ENCODE peak calls at places on chromosomes 12 and 14, in ten cellular contexts. One of them, this sample, is unnamed.

GRCh38 chr12:98456583-98457573 is 58.5 kb upstream of the TMPO start:
- DNase-seq in activated CD8-positive, alpha-beta T cell treated with anti-CD3 and anti-CD28 coated beads for 36 hours: peak; percentile 54
- DNase-seq in stimulated activated CD4-positive, alpha-beta T cell treated with anti-CD3 and anti-CD28 coated beads, Interleukin-2, amount 100 ng/mL, for 48 hours: peak; percentile 23
- DNase-seq in cardiac muscle cell: peak; percentile 71
- DNase-seq in ACHN: peak; percentile 69
- DNase-seq in NB4: peak; percentile 90
- DNase-seq in cortex of kidney: no peak
- DNase-seq in right atrium auricular region: no peak
- DNase-seq in bronchial epithelial cell: no peak
- DNase-seq in GM04504: no peak
- DNase-seq in this sample: no peak

GRCh38 chr12:57909611-57910010 is 31.8 kb upstream of the ATP23 start:
- DNase-seq in cardiac muscle cell: no peak
- DNase-seq in stimulated activated CD4-positive, alpha-beta T cell treated with anti-CD3 and anti-CD28 coated beads, Interleukin-2, amount 100 ng/mL, for 48 hours: no peak
- DNase-seq in bronchial epithelial cell: no peak
- DNase-seq in ACHN: no peak
- DNase-seq in right atrium auricular region: no peak
- DNase-seq in activated CD8-positive, alpha-beta T cell treated with anti-CD3 and anti-CD28 coated beads for 36 hours: no peak
- DNase-seq in GM04504: no peak
- DNase-seq in NB4: no peak
- DNase-seq in cortex of kidney: no peak
- DNase-seq in this sample: no peak

GRCh38 chr12:89907659-89908058 is 199.0 kb upstream of the ATP2B1 start:
- DNase-seq in NB4: no peak
- DNase-seq in cortex of kidney: no peak
- DNase-seq in right atrium auricular region: no peak
- DNase-seq in stimulated activated CD4-positive, alpha-beta T cell treated with anti-CD3 and anti-CD28 coated beads, Interleukin-2, amount 100 ng/mL, for 48 hours: no peak
- DNase-seq in activated CD8-positive, alpha-beta T cell treated with anti-CD3 and anti-CD28 coated beads for 36 hours: no peak
- DNase-seq in bronchial epithelial cell: no peak
- DNase-seq in ACHN: no peak
- DNase-seq in GM04504: no peak
- DNase-seq in cardiac muscle cell: no peak
- DNase-seq in this sample: no peak

GRCh38 chr12:48021485-48022179 is 17.4 kb upstream of the COL2A1 start:
- DNase-seq in stimulated activated CD4-positive, alpha-beta T cell treated with anti-CD3 and anti-CD28 coated beads, Interleukin-2, amount 100 ng/mL, for 48 hours: no peak
- DNase-seq in cortex of kidney: no peak
- DNase-seq in NB4: no peak
- DNase-seq in activated CD8-positive, alpha-beta T cell treated with anti-CD3 and anti-CD28 coated beads for 36 hours: no peak
- DNase-seq in bronchial epithelial cell: no peak
- DNase-seq in cardiac muscle cell: no peak
- DNase-seq in ACHN: no peak
- DNase-seq in GM04504: no peak
- DNase-seq in right atrium auricular region: no peak
- DNase-seq in this sample: no peak

GRCh38 chr12:77725611-77726010 is 105.1 kb upstream of the NAV3 start:
- DNase-seq in stimulated activated CD4-positive, alpha-beta T cell treated with anti-CD3 and anti-CD28 coated beads, Interleukin-2, amount 100 ng/mL, for 48 hours: no peak
- DNase-seq in activated CD8-positive, alpha-beta T cell treated with anti-CD3 and anti-CD28 coated beads for 36 hours: no peak
- DNase-seq in NB4: no peak
- DNase-seq in cardiac muscle cell: no peak
- DNase-seq in ACHN: no peak
- DNase-seq in right atrium auricular region: no peak
- DNase-seq in cortex of kidney: no peak
- DNase-seq in GM04504: peak; percentile 27
- DNase-seq in bronchial epithelial cell: no peak
- DNase-seq in this sample: no peak

GRCh38 chr14:93036652-93037341 is 78.9 kb downstream of the ITPK1 start:
- DNase-seq in cortex of kidney: no peak
- DNase-seq in bronchial epithelial cell: no peak
- DNase-seq in stimulated activated CD4-positive, alpha-beta T cell treated with anti-CD3 and anti-CD28 coated beads, Interleukin-2, amount 100 ng/mL, for 48 hours: no peak
- DNase-seq in cardiac muscle cell: no peak
- DNase-seq in GM04504: no peak
- DNase-seq in ACHN: no peak
- DNase-seq in right atrium auricular region: no peak
- DNase-seq in activated CD8-positive, alpha-beta T cell treated with anti-CD3 and anti-CD28 coated beads for 36 hours: no peak
- DNase-seq in NB4: peak; percentile 33
- DNase-seq in this sample: no peak

GRCh38 chr14:55701638-55702037 is 121.6 kb downstream of the KTN1 start:
- DNase-seq in stimulated activated CD4-positive, alpha-beta T cell treated with anti-CD3 and anti-CD28 coated beads, Interleukin-2, amount 100 ng/mL, for 48 hours: no peak
- DNase-seq in bronchial epithelial cell: peak; percentile 88
- DNase-seq in GM04504: no peak
- DNase-seq in activated CD8-positive, alpha-beta T cell treated with anti-CD3 and anti-CD28 coated beads for 36 hours: no peak
- DNase-seq in cardiac muscle cell: no peak
- DNase-seq in right atrium auricular region: no peak
- DNase-seq in NB4: no peak
- DNase-seq in cortex of kidney: no peak
- DNase-seq in ACHN: peak; percentile 73
- DNase-seq in this sample: no peak

GRCh38 chr14:32720927-32721326 is 217.8 kb upstream of the NPAS3 start:
- DNase-seq in cardiac muscle cell: no peak
- DNase-seq in NB4: no peak
- DNase-seq in ACHN: no peak
- DNase-seq in activated CD8-positive, alpha-beta T cell treated with anti-CD3 and anti-CD28 coated beads for 36 hours: no peak
- DNase-seq in GM04504: no peak
- DNase-seq in bronchial epithelial cell: peak; percentile 37
- DNase-seq in right atrium auricular region: no peak
- DNase-seq in cortex of kidney: no peak
- DNase-seq in stimulated activated CD4-positive, alpha-beta T cell treated with anti-CD3 and anti-CD28 coated beads, Interleukin-2, amount 100 ng/mL, for 48 hours: no peak
- DNase-seq in this sample: no peak

GRCh38 chr12:19822476-19822875 is 383.2 kb downstream of the AEBP2 start:
- DNase-seq in GM04504: no peak
- DNase-seq in ACHN: no peak
- DNase-seq in NB4: no peak
- DNase-seq in right atrium auricular region: no peak
- DNase-seq in stimulated activated CD4-positive, alpha-beta T cell treated with anti-CD3 and anti-CD28 coated beads, Interleukin-2, amount 100 ng/mL, for 48 hours: no peak
- DNase-seq in activated CD8-positive, alpha-beta T cell treated with anti-CD3 and anti-CD28 coated beads for 36 hours: no peak
- DNase-seq in bronchial epithelial cell: no peak
- DNase-seq in cardiac muscle cell: no peak
- DNase-seq in cortex of kidney: no peak
- DNase-seq in this sample: no peak

GRCh38 chr12:642633-643477 is 20.4 kb downstream of the NINJ2 start:
- DNase-seq in stimulated activated CD4-positive, alpha-beta T cell treated with anti-CD3 and anti-CD28 coated beads, Interleukin-2, amount 100 ng/mL, for 48 hours: peak; percentile 73
- DNase-seq in NB4: peak; percentile 92
- DNase-seq in activated CD8-positive, alpha-beta T cell treated with anti-CD3 and anti-CD28 coated beads for 36 hours: peak; percentile 82
- DNase-seq in bronchial epithelial cell: no peak
- DNase-seq in GM04504: no peak
- DNase-seq in ACHN: peak; percentile 53
- DNase-seq in cardiac muscle cell: peak; percentile 69
- DNase-seq in cortex of kidney: no peak
- DNase-seq in right atrium auricular region: no peak
- DNase-seq in this sample: peak; percentile 85

GRCh38 chr12:2683283-2684025 is 111.3 kb upstream of the FKBP4 start:
- DNase-seq in NB4: no peak
- DNase-seq in right atrium auricular region: peak; percentile 30
- DNase-seq in stimulated activated CD4-positive, alpha-beta T cell treated with anti-CD3 and anti-CD28 coated beads, Interleukin-2, amount 100 ng/mL, for 48 hours: no peak
- DNase-seq in cardiac muscle cell: no peak
- DNase-seq in bronchial epithelial cell: no peak
- DNase-seq in GM04504: no peak
- DNase-seq in ACHN: no peak
- DNase-seq in cortex of kidney: no peak
- DNase-seq in activated CD8-positive, alpha-beta T cell treated with anti-CD3 and anti-CD28 coated beads for 36 hours: no peak
- DNase-seq in this sample: no peak

GRCh38 chr14:63499701-63500250 is 43.4 kb downstream of the PPP2R5E start:
- DNase-seq in ACHN: no peak
- DNase-seq in stimulated activated CD4-positive, alpha-beta T cell treated with anti-CD3 and anti-CD28 coated beads, Interleukin-2, amount 100 ng/mL, for 48 hours: no peak
- DNase-seq in bronchial epithelial cell: peak; percentile 56
- DNase-seq in cortex of kidney: no peak
- DNase-seq in cardiac muscle cell: no peak
- DNase-seq in right atrium auricular region: no peak
- DNase-seq in activated CD8-positive, alpha-beta T cell treated with anti-CD3 and anti-CD28 coated beads for 36 hours: no peak
- DNase-seq in GM04504: peak; percentile 59
- DNase-seq in NB4: no peak
- DNase-seq in this sample: no peak

GRCh38 chr14:103562135-103562384 is 397 bp downstream of the BAG5 start:
- DNase-seq in cardiac muscle cell: peak; percentile 70
- DNase-seq in stimulated activated CD4-positive, alpha-beta T cell treated with anti-CD3 and anti-CD28 coated beads, Interleukin-2, amount 100 ng/mL, for 48 hours: no peak
- DNase-seq in ACHN: no peak
- DNase-seq in right atrium auricular region: no peak
- DNase-seq in bronchial epithelial cell: no peak
- DNase-seq in GM04504: no peak
- DNase-seq in NB4: no peak
- DNase-seq in cortex of kidney: no peak
- DNase-seq in activated CD8-positive, alpha-beta T cell treated with anti-CD3 and anti-CD28 coated beads for 36 hours: no peak
- DNase-seq in this sample: no peak

GRCh38 chr14:54572316-54572715 is 5.4 kb downstream of the SAMD4A start:
- DNase-seq in activated CD8-positive, alpha-beta T cell treated with anti-CD3 and anti-CD28 coated beads for 36 hours: peak; percentile 57
- DNase-seq in GM04504: no peak
- DNase-seq in stimulated activated CD4-positive, alpha-beta T cell treated with anti-CD3 and anti-CD28 coated beads, Interleukin-2, amount 100 ng/mL, for 48 hours: peak; percentile 34
- DNase-seq in bronchial epithelial cell: peak; percentile 31
- DNase-seq in right atrium auricular region: no peak
- DNase-seq in NB4: peak; percentile 31
- DNase-seq in ACHN: peak; percentile 53
- DNase-seq in cortex of kidney: no peak
- DNase-seq in cardiac muscle cell: peak; percentile 53
- DNase-seq in this sample: no peak

GRCh38 chr12:55724226-55724939 is 4.2 kb downstream of the RDH5 start:
- DNase-seq in GM04504: no peak
- DNase-seq in activated CD8-positive, alpha-beta T cell treated with anti-CD3 and anti-CD28 coated beads for 36 hours: peak; percentile 90
- DNase-seq in cortex of kidney: no peak
- DNase-seq in stimulated activated CD4-positive, alpha-beta T cell treated with anti-CD3 and anti-CD28 coated beads, Interleukin-2, amount 100 ng/mL, for 48 hours: peak; percentile 58
- DNase-seq in NB4: peak; percentile 84
- DNase-seq in right atrium auricular region: peak; percentile 82
- DNase-seq in cardiac muscle cell: peak; percentile 69
- DNase-seq in ACHN: peak; percentile 82
- DNase-seq in bronchial epithelial cell: peak; percentile 54
- DNase-seq in this sample: peak; percentile 67

GRCh38 chr12:5925646-5926045 is 19.4 kb downstream of the ANO2 start:
- DNase-seq in NB4: no peak
- DNase-seq in GM04504: no peak
- DNase-seq in activated CD8-positive, alpha-beta T cell treated with anti-CD3 and anti-CD28 coated beads for 36 hours: no peak
- DNase-seq in stimulated activated CD4-positive, alpha-beta T cell treated with anti-CD3 and anti-CD28 coated beads, Interleukin-2, amount 100 ng/mL, for 48 hours: no peak
- DNase-seq in bronchial epithelial cell: no peak
- DNase-seq in ACHN: no peak
- DNase-seq in cardiac muscle cell: peak; percentile 19
- DNase-seq in cortex of kidney: no peak
- DNase-seq in right atrium auricular region: peak; percentile 47
- DNase-seq in this sample: no peak

GRCh38 chr12:92290016-92290685 is 144.5 kb upstream of the BTG1 start:
- DNase-seq in activated CD8-positive, alpha-beta T cell treated with anti-CD3 and anti-CD28 coated beads for 36 hours: no peak
- DNase-seq in ACHN: no peak
- DNase-seq in stimulated activated CD4-positive, alpha-beta T cell treated with anti-CD3 and anti-CD28 coated beads, Interleukin-2, amount 100 ng/mL, for 48 hours: no peak
- DNase-seq in cardiac muscle cell: no peak
- DNase-seq in GM04504: no peak
- DNase-seq in right atrium auricular region: no peak
- DNase-seq in cortex of kidney: no peak
- DNase-seq in NB4: no peak
- DNase-seq in bronchial epithelial cell: peak; percentile 75
- DNase-seq in this sample: no peak

GRCh38 chr12:116244001-116244400 is 33.5 kb downstream of the MED13L start:
- DNase-seq in bronchial epithelial cell: peak; percentile 61
- DNase-seq in ACHN: peak; percentile 69
- DNase-seq in NB4: peak; percentile 44
- DNase-seq in activated CD8-positive, alpha-beta T cell treated with anti-CD3 and anti-CD28 coated beads for 36 hours: no peak
- DNase-seq in right atrium auricular region: no peak
- DNase-seq in GM04504: no peak
- DNase-seq in stimulated activated CD4-positive, alpha-beta T cell treated with anti-CD3 and anti-CD28 coated beads, Interleukin-2, amount 100 ng/mL, for 48 hours: no peak
- DNase-seq in cardiac muscle cell: no peak
- DNase-seq in cortex of kidney: no peak
- DNase-seq in this sample: no peak

GRCh38 chr12:13044859-13045384 is 741 bp downstream of the FAM234B start:
- DNase-seq in right atrium auricular region: no peak
- DNase-seq in GM04504: no peak
- DNase-seq in stimulated activated CD4-positive, alpha-beta T cell treated with anti-CD3 and anti-CD28 coated beads, Interleukin-2, amount 100 ng/mL, for 48 hours: no peak
- DNase-seq in NB4: no peak
- DNase-seq in activated CD8-positive, alpha-beta T cell treated with anti-CD3 and anti-CD28 coated beads for 36 hours: no peak
- DNase-seq in ACHN: peak; percentile 9
- DNase-seq in cortex of kidney: no peak
- DNase-seq in cardiac muscle cell: no peak
- DNase-seq in bronchial epithelial cell: peak; percentile 10
- DNase-seq in this sample: no peak

GRCh38 chr14:61661471-61661988 is 33.8 kb upstream of the HIF1A start:
- DNase-seq in ACHN: no peak
- DNase-seq in GM04504: no peak
- DNase-seq in cardiac muscle cell: no peak
- DNase-seq in bronchial epithelial cell: peak; percentile 52
- DNase-seq in activated CD8-positive, alpha-beta T cell treated with anti-CD3 and anti-CD28 coated beads for 36 hours: no peak
- DNase-seq in cortex of kidney: no peak
- DNase-seq in right atrium auricular region: no peak
- DNase-seq in stimulated activated CD4-positive, alpha-beta T cell treated with anti-CD3 and anti-CD28 coated beads, Interleukin-2, amount 100 ng/mL, for 48 hours: no peak
- DNase-seq in NB4: no peak
- DNase-seq in this sample: no peak

GRCh38 chr14:57189070-57189469 is 79.6 kb downstream of the EXOC5 start:
- DNase-seq in ACHN: peak; percentile 11
- DNase-seq in cardiac muscle cell: peak; percentile 44
- DNase-seq in bronchial epithelial cell: peak; percentile 25
- DNase-seq in GM04504: peak; percentile 10
- DNase-seq in right atrium auricular region: no peak
- DNase-seq in NB4: peak; percentile 8
- DNase-seq in stimulated activated CD4-positive, alpha-beta T cell treated with anti-CD3 and anti-CD28 coated beads, Interleukin-2, amount 100 ng/mL, for 48 hours: no peak
- DNase-seq in cortex of kidney: no peak
- DNase-seq in activated CD8-positive, alpha-beta T cell treated with anti-CD3 and anti-CD28 coated beads for 36 hours: no peak
- DNase-seq in this sample: no peak

GRCh38 chr12:54389536-54390175 is 5.1 kb upstream of the ZNF385A start:
- DNase-seq in GM04504: no peak
- DNase-seq in right atrium auricular region: no peak
- DNase-seq in stimulated activated CD4-positive, alpha-beta T cell treated with anti-CD3 and anti-CD28 coated beads, Interleukin-2, amount 100 ng/mL, for 48 hours: no peak
- DNase-seq in NB4: no peak
- DNase-seq in ACHN: no peak
- DNase-seq in activated CD8-positive, alpha-beta T cell treated with anti-CD3 and anti-CD28 coated beads for 36 hours: no peak
- DNase-seq in cardiac muscle cell: no peak
- DNase-seq in cortex of kidney: no peak
- DNase-seq in bronchial epithelial cell: no peak
- DNase-seq in this sample: no peak

GRCh38 chr14:32679927-32680612 is 258.6 kb upstream of the NPAS3 start:
- DNase-seq in bronchial epithelial cell: no peak
- DNase-seq in ACHN: no peak
- DNase-seq in GM04504: no peak
- DNase-seq in stimulated activated CD4-positive, alpha-beta T cell treated with anti-CD3 and anti-CD28 coated beads, Interleukin-2, amount 100 ng/mL, for 48 hours: no peak
- DNase-seq in cardiac muscle cell: no peak
- DNase-seq in activated CD8-positive, alpha-beta T cell treated with anti-CD3 and anti-CD28 coated beads for 36 hours: no peak
- DNase-seq in right atrium auricular region: no peak
- DNase-seq in cortex of kidney: no peak
- DNase-seq in NB4: no peak
- DNase-seq in this sample: no peak

GRCh38 chr14:76117789-76118188 is 33.9 kb upstream of the GPATCH2L start:
- DNase-seq in stimulated activated CD4-positive, alpha-beta T cell treated with anti-CD3 and anti-CD28 coated beads, Interleukin-2, amount 100 ng/mL, for 48 hours: no peak
- DNase-seq in bronchial epithelial cell: no peak
- DNase-seq in cardiac muscle cell: no peak
- DNase-seq in GM04504: no peak
- DNase-seq in NB4: no peak
- DNase-seq in right atrium auricular region: no peak
- DNase-seq in ACHN: no peak
- DNase-seq in activated CD8-positive, alpha-beta T cell treated with anti-CD3 and anti-CD28 coated beads for 36 hours: no peak
- DNase-seq in cortex of kidney: no peak
- DNase-seq in this sample: no peak

GRCh38 chr14:21068521-21069387 is 1.4 kb upstream of the ARHGEF40 start:
- DNase-seq in NB4: peak; percentile 85
- DNase-seq in bronchial epithelial cell: peak; percentile 35
- DNase-seq in cardiac muscle cell: peak; percentile 89
- DNase-seq in stimulated activated CD4-positive, alpha-beta T cell treated with anti-CD3 and anti-CD28 coated beads, Interleukin-2, amount 100 ng/mL, for 48 hours: no peak
- DNase-seq in right atrium auricular region: peak; percentile 77
- DNase-seq in cortex of kidney: no peak
- DNase-seq in GM04504: peak; percentile 34
- DNase-seq in ACHN: peak; percentile 67
- DNase-seq in activated CD8-positive, alpha-beta T cell treated with anti-CD3 and anti-CD28 coated beads for 36 hours: peak; percentile 74
- DNase-seq in this sample: peak; percentile 27

GRCh38 chr14:34781242-34781641 is 66.8 kb upstream of the CFL2 start:
- DNase-seq in stimulated activated CD4-positive, alpha-beta T cell treated with anti-CD3 and anti-CD28 coated beads, Interleukin-2, amount 100 ng/mL, for 48 hours: no peak
- DNase-seq in cortex of kidney: no peak
- DNase-seq in NB4: peak; percentile 11
- DNase-seq in GM04504: peak; percentile 25
- DNase-seq in bronchial epithelial cell: peak; percentile 97
- DNase-seq in activated CD8-positive, alpha-beta T cell treated with anti-CD3 and anti-CD28 coated beads for 36 hours: no peak
- DNase-seq in cardiac muscle cell: no peak
- DNase-seq in right atrium auricular region: no peak
- DNase-seq in ACHN: no peak
- DNase-seq in this sample: no peak

GRCh38 chr12:101127521-101128219 is 82.4 kb downstream of the SLC5A8 start:
- DNase-seq in bronchial epithelial cell: no peak
- DNase-seq in stimulated activated CD4-positive, alpha-beta T cell treated with anti-CD3 and anti-CD28 coated beads, Interleukin-2, amount 100 ng/mL, for 48 hours: no peak
- DNase-seq in cortex of kidney: no peak
- DNase-seq in GM04504: peak; percentile 9
- DNase-seq in right atrium auricular region: no peak
- DNase-seq in ACHN: peak; percentile 90
- DNase-seq in cardiac muscle cell: no peak
- DNase-seq in NB4: no peak
- DNase-seq in activated CD8-positive, alpha-beta T cell treated with anti-CD3 and anti-CD28 coated beads for 36 hours: no peak
- DNase-seq in this sample: no peak

GRCh38 chr12:73514672-73515071 is 1023.0 kb upstream of the ATXN7L3B start:
- DNase-seq in stimulated activated CD4-positive, alpha-beta T cell treated with anti-CD3 and anti-CD28 coated beads, Interleukin-2, amount 100 ng/mL, for 48 hours: no peak
- DNase-seq in right atrium auricular region: no peak
- DNase-seq in bronchial epithelial cell: no peak
- DNase-seq in ACHN: peak; percentile 7
- DNase-seq in NB4: peak; percentile 15
- DNase-seq in GM04504: no peak
- DNase-seq in cardiac muscle cell: no peak
- DNase-seq in activated CD8-positive, alpha-beta T cell treated with anti-CD3 and anti-CD28 coated beads for 36 hours: no peak
- DNase-seq in cortex of kidney: no peak
- DNase-seq in this sample: no peak